ENCODE peak calls at places on chromosomes 4 and X, in four cellular contexts. C is fibroblast of lung, O is cardiac muscle cell, P is upper lobe of right lung. I is an unnamed sample.

GRCh38 chrX:14476169-14476568 is 53.2 kb upstream of the GLRA2 start:
- DNase-seq in C (peak; percentile 39), O (no peak), P (no peak), I (no peak)

GRCh38 chr4:7785017-7785416 is 154.6 kb downstream of the AFAP1 start:
- DNase-seq in C (no peak), O (no peak), P (no peak), I (no peak)

GRCh38 chr4:174631901-174632758 is 109.8 kb upstream of the HPGD start:
- DNase-seq in C (peak; percentile 73), O (peak; percentile 46), P (no peak), I (peak; percentile 20)

GRCh38 chrX:67544871-67545771 is 1.3 kb downstream of the AR start:
- DNase-seq in C (peak; percentile 55), O (no peak), P (peak; percentile 64), I (no peak)

GRCh38 chr4:126051709-126052424 is 737.1 kb downstream of the FAT4 start:
- DNase-seq in C (peak; percentile 95), O (peak; percentile 26), P (no peak), I (no peak)

GRCh38 chr4:16890651-16891050 is 7.8 kb downstream of the LDB2 start:
- DNase-seq in C (no peak), O (no peak), P (no peak), I (no peak)

GRCh38 chrX:146264763-146265375 is 447.2 kb downstream of the SLITRK2 start:
- DNase-seq in C (no peak), O (no peak), P (no peak), I (no peak)

GRCh38 chr4:101221294-101221693 is 126.0 kb downstream of the PPP3CA start:
- DNase-seq in C (peak; percentile 22), O (no peak), P (no peak), I (no peak)

GRCh38 chr4:81648576-81649272 is 177.0 kb upstream of the RASGEF1B start:
- DNase-seq in C (no peak), O (no peak), P (no peak), I (no peak)

GRCh38 chr4:145679991-145680455 is at the start of gene C4orf51:
- DNase-seq in C (peak; percentile 56), O (peak; percentile 52), P (no peak), I (no peak)

GRCh38 chr4:145230726-145231125 is 50.3 kb upstream of the OTUD4 start:
- DNase-seq in C (peak; percentile 66), O (no peak), P (no peak), I (no peak)

GRCh38 chr4:48139688-48140087 is 5.6 kb upstream of the TXK start:
- DNase-seq in C (peak; percentile 11), O (no peak), P (no peak), I (no peak)

GRCh38 chrX:119757979-119758681 is at the start of gene SOWAHD:
- DNase-seq in C (peak; percentile 21), O (peak; percentile 42), P (peak; percentile 74), I (no peak)

GRCh38 chrX:29470029-29470428 is 745.3 kb upstream of the MAGEB2 start:
- DNase-seq in C (peak; percentile 90), O (no peak), P (no peak), I (no peak)

GRCh38 chr4:142615324-142615665 is 230.8 kb downstream of the INPP4B start:
- DNase-seq in C (peak; percentile 36), O (no peak), P (no peak), I (no peak)

GRCh38 chrX:4762196-4762595 is 1048.7 kb upstream of the PRKX start:
- DNase-seq in C (no peak), O (no peak), P (no peak), I (no peak)

GRCh38 chr4:149706942-149707341 is 108.7 kb downstream of the IQCM start:
- DNase-seq in C (peak; percentile 27), O (no peak), P (no peak), I (no peak)

GRCh38 chr4:30641345-30641744 is 78.8 kb upstream of the PCDH7 start:
- DNase-seq in C (no peak), O (no peak), P (no peak), I (no peak)

GRCh38 chr4:123631699-123632098 is 235.1 kb downstream of the SPRY1 start:
- DNase-seq in C (no peak), O (no peak), P (no peak), I (no peak)

GRCh38 chr4:31237242-31237641 is 517.1 kb downstream of the PCDH7 start:
- DNase-seq in C (peak; percentile 10), O (no peak), P (no peak), I (no peak)

GRCh38 chr4:77994194-77994721 is 62.9 kb upstream of the FRAS1 start:
- DNase-seq in C (peak; percentile 71), O (peak; percentile 86), P (no peak), I (peak; percentile 30)

GRCh38 chr4:163536101-163536500 is 41.6 kb downstream of the TMA16 start:
- DNase-seq in C (peak; percentile 75), O (no peak), P (no peak), I (no peak)

GRCh38 chr4:163544407-163545038 is 50.0 kb downstream of the TMA16 start:
- DNase-seq in C (peak; percentile 55), O (peak; percentile 81), P (peak; percentile 74), I (no peak)

GRCh38 chrX:23901805-23902204 is 5.9 kb downstream of the APOO start:
- DNase-seq in C (peak; percentile 87), O (peak; percentile 87), P (no peak), I (peak; percentile 60)

DNA sequence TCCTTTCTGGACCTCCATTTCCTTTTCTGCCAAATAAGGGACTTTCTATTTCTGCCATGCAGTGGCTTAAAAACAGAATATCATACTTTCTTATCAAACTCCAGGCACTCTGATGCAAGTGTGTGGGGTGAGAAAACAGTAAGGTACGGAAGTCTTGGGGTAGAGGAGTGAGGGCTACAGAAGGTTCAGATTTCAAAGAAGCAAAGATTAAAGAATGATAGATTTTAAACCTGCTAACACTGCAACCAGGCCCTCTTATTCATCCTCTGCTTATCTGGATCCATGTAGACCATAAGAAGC is 48.2 kb upstream of the GPR174 start:
- DNase-seq in C (no peak), O (no peak), P (no peak), I (no peak)
- H3K4me3 ChIP-seq in C (no peak overlapping the region), O (no peak overlapping the region), P (no peak overlapping the region), I (peak overlapping the region; percentile 49)

DNA sequence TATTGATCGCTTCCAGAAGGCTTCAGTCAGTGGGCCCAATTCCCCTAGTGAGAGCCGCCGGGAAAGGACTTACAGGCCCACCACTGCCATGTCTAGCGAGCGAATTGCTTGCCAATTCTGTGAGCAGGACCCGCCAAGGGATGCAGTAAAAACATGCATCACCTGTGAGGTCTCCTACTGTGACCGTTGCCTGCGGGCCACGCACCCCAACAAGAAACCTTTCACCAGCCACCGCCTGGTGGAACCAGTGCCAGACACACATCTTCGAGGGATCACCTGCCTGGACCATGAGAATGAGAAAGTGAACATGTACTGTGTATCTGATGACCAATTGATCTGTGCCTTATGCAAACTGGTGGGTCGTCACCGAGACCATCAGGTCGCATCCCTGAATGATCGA is 15.3 kb downstream of the MID2 start:
- DNase-seq in C (no peak), O (no peak), P (no peak), I (no peak)
- H3K4me3 ChIP-seq in C (no peak overlapping the region), O (no peak overlapping the region), P (no peak overlapping the region), I (no peak overlapping the region)

GRCh38 chr4:13657016-13657415 is 29.5 kb upstream of the BOD1L1 start:
- DNase-seq in C (no peak), O (no peak), P (no peak), I (no peak)
- H3K4me3 ChIP-seq in C (peak overlapping the region; percentile 34), O (no peak overlapping the region), P (peak overlapping the region; percentile 25), I (peak overlapping the region; percentile 57)

GRCh38 chrX:130165181-130165702 is 399 bp downstream of the AIFM1 start:
- DNase-seq in C (peak; percentile 54), O (no peak), P (no peak), I (no peak)

GRCh38 chrX:130166503-130166777 is 799 bp upstream of the AIFM1 start:
- DNase-seq in C (no peak), O (no peak), P (no peak), I (no peak)

GRCh38 chrX:130165703-130166502 is at the start of gene AIFM1:
- DNase-seq in C (peak; percentile 95), O (peak; percentile 91), P (peak; percentile 96), I (peak; percentile 86)

GRCh38 chrX:130163350-130163851 is 2.2 kb downstream of the AIFM1 start:
- DNase-seq in C (no peak), O (no peak), P (no peak), I (no peak)

DNA sequence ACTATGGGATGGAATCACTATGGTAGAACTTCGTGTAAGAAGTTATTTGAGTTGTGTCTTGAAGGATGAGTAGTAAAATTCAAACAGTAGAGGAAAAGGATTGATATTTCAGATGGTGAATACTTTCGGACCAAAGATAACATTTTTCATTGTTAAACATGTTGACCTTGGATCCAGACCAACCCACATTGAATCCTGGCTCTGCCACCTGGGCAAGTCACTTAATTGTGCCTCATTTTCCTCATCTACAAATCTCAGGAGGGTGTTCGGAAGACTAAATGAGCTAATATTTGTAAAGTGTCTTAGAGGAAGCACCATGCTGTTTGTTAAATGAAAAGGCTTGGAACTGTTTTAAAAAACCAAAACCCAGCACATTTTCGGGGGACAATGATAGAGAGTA is 1.4 kb upstream of the AIFM1 start:
- DNase-seq in C (no peak), O (no peak), P (no peak), I (no peak)
- H3K4me3 ChIP-seq in C (peak overlapping the region; percentile 67), O (peak overlapping the region; percentile 52), P (peak overlapping the region; percentile 66), I (peak overlapping the region; percentile 92)

GRCh38 chr4:71729856-71730255 is 54.0 kb downstream of the GC start:
- DNase-seq in C (no peak), O (no peak), P (no peak), I (no peak)
- H3K4me3 ChIP-seq in C (no peak overlapping the region), O (no peak overlapping the region), P (no peak overlapping the region), I (no peak overlapping the region)

GRCh38 chr4:108360857-108361820 is 192.4 kb upstream of the LEF1 start:
- DNase-seq in C (peak; percentile 32), O (peak; percentile 23), P (no peak), I (no peak)
- H3K4me3 ChIP-seq in C (no peak overlapping the region), O (no peak overlapping the region), P (no peak overlapping the region), I (no peak overlapping the region)

GRCh38 chrX:70478521-70478920 is 33.9 kb downstream of the DLG3 start:
- DNase-seq in C (peak; percentile 2), O (no peak), P (no peak), I (no peak)

GRCh38 chrX:70479197-70479969 is 34.7 kb downstream of the DLG3 start:
- DNase-seq in C (peak; percentile 74), O (no peak), P (no peak), I (no peak)

GRCh38 chrX:70477734-70478075 is 33.1 kb downstream of the DLG3 start:
- DNase-seq in C (no peak), O (no peak), P (no peak), I (no peak)

GRCh38 chrX:70476166-70476933 is 31.7 kb downstream of the DLG3 start:
- DNase-seq in C (no peak), O (no peak), P (no peak), I (no peak)

GRCh38 chrX:70476934-70477733 is 32.5 kb downstream of the DLG3 start:
- DNase-seq in C (peak; percentile 61), O (no peak), P (peak; percentile 68), I (peak; percentile 34)
- H3K4me3 ChIP-seq in C (no peak overlapping the region), O (no peak overlapping the region), P (no peak overlapping the region), I (peak overlapping the region; percentile 14)